ENCODE peak calls at places on chromosomes 16 and 17, in seven cellular contexts. F is nephron progenitor cell, K is cardiac muscle cell, E is Panc1, O is endodermal cell, U is HFFc6, D is lower leg skin. Q is an unnamed sample.

GRCh38 chr17:81713556-81714411 is 1.7 kb downstream of the SLC25A10 start:
- DNase-seq in D (no peak), K (no peak), F (peak; percentile 48), E (no peak), O (peak; percentile 71), U (no peak), Q (no peak)

GRCh38 chr17:78883533-78884131 is 19.4 kb downstream of the CEP295NL start:
- DNase-seq in O (peak; percentile 92), U (peak; percentile 96), K (peak; percentile 60), D (peak; percentile 96), E (peak; percentile 25), F (peak; percentile 46), Q (no peak)

GRCh38 chr17:41863074-41863843 is 2.0 kb downstream of the KLHL11 start:
- DNase-seq in U (no peak), K (no peak), O (peak; percentile 55), E (no peak), F (no peak), D (no peak), Q (no peak)

GRCh38 chr16:66948034-66948821 is 12.8 kb upstream of the CES3 start:
- DNase-seq in D (no peak), U (no peak), E (no peak), K (peak; percentile 30), F (peak; percentile 32), O (peak; percentile 63), Q (no peak)

GRCh38 chr16:55056585-55057520 is 126.2 kb downstream of the IRX5 start:
- DNase-seq in E (no peak), D (peak; percentile 81), F (peak; percentile 79), K (peak; percentile 42), U (no peak), O (peak; percentile 90), Q (no peak)

GRCh38 chr16:30438835-30439234 is 6.8 kb downstream of the SEPHS2 start:
- DNase-seq in D (no peak), O (no peak), U (no peak), F (no peak), K (no peak), E (no peak), Q (no peak)

GRCh38 chr17:28750178-28751047 is 6.6 kb downstream of the TRAF4 start:
- DNase-seq in O (peak; percentile 99), D (peak; percentile 98), F (peak; percentile 95), E (peak; percentile 81), K (peak; percentile 96), U (peak; percentile 89), Q (peak; percentile 83)

GRCh38 chr16:30953511-30954124 is 3.9 kb upstream of the SETD1A start:
- DNase-seq in D (no peak), K (peak; percentile 90), U (peak; percentile 56), O (peak; percentile 95), E (no peak), F (peak; percentile 82), Q (peak; percentile 64)

GRCh38 chr17:73834684-73835343 is 190.6 kb upstream of the SDK2 start:
- DNase-seq in F (no peak), U (no peak), K (no peak), D (no peak), O (no peak), E (no peak), Q (no peak)

GRCh38 chr16:81855552-81856153 is 76.6 kb downstream of the PLCG2 start:
- DNase-seq in D (no peak), F (no peak), K (no peak), O (peak; percentile 80), U (no peak), E (no peak), Q (no peak)

GRCh38 chr16:21301168-21301894 is 23.2 kb upstream of the CRYM start:
- DNase-seq in O (peak; percentile 92), F (peak; percentile 71), D (peak; percentile 97), K (peak; percentile 60), U (peak; percentile 57), E (peak; percentile 80), Q (peak; percentile 84)

GRCh38 chr17:29138184-29138955 is 41.8 kb downstream of the MYO18A start:
- DNase-seq in O (peak; percentile 44), D (no peak), F (no peak), E (no peak), K (no peak), U (peak; percentile 46), Q (peak; percentile 59)

GRCh38 chr16:78005881-78006280 is 16.5 kb upstream of the CLEC3A start:
- DNase-seq in U (no peak), E (no peak), O (peak; percentile 68), K (peak; percentile 4), D (no peak), F (no peak), Q (peak; percentile 31)

GRCh38 chr17:81429353-81429774 is 34.1 kb downstream of the BAHCC1 start:
- DNase-seq in U (peak; percentile 43), E (no peak), O (no peak), K (no peak), D (peak; percentile 95), F (no peak), Q (no peak)

GRCh38 chr17:68972119-68972704 is 17.0 kb upstream of the ABCA8 start:
- DNase-seq in U (peak; percentile 17), F (no peak), D (no peak), K (peak; percentile 50), E (no peak), O (no peak), Q (peak; percentile 30)

GRCh38 chr16:56451753-56452689 is 667 bp downstream of the OGFOD1 start:
- DNase-seq in F (peak; percentile 15), E (no peak), K (peak; percentile 75), D (no peak), O (peak; percentile 63), U (peak; percentile 50), Q (peak; percentile 18)

GRCh38 chr17:79179334-79179733 is 104.7 kb downstream of the ENGASE start:
- DNase-seq in U (no peak), K (no peak), O (no peak), F (no peak), D (no peak), E (no peak), Q (no peak)

GRCh38 chr16:12127244-12127643 is 150.7 kb downstream of the SNX29 start:
- DNase-seq in O (no peak), K (no peak), F (no peak), E (no peak), D (no peak), U (no peak), Q (no peak)

GRCh38 chr16:88561485-88562369 is 8.5 kb upstream of the ZC3H18 start:
- DNase-seq in E (no peak), K (peak; percentile 59), O (peak; percentile 74), U (peak; percentile 10), F (peak; percentile 62), D (peak; percentile 87), Q (peak; percentile 81)

GRCh38 chr17:80800775-80801391 is 190.8 kb upstream of the CHMP6 start:
- DNase-seq in K (no peak), D (peak; percentile 26), E (no peak), O (peak; percentile 58), U (no peak), F (no peak), Q (no peak)

DNA sequence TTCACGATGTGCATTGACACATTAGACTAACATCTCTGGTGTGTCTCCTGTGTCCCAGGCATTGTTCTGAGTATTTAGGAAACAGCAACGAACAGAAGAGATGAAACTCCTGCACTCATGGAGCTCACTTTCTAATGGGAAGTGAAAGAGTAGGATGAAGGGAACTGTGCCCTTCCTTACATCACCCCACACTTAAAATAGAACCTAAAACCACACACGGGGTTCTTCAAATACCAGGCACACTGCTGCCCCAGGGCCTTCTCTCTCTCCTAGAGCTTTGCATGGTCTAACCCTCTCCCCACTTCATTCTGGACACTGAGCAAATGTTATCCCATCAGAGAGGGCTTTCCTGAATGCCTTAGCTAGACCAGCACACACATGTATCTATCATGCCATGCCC is 33.7 kb downstream of the TRIM25 start:
- DNase-seq in D (no peak), F (no peak), K (no peak), U (no peak), O (no peak), E (no peak), Q (no peak)
- TF ChIP-seq CTCF in D (no peak), F (no peak), K (no peak), U (no peak), O (no peak), E (no peak), Q (no peak)

GRCh38 chr16:16062023-16062932 is 112.9 kb downstream of the ABCC1 start:
- DNase-seq in K (no peak), U (no peak), E (no peak), D (no peak), O (peak; percentile 67), F (no peak), Q (peak; percentile 49)
- TF ChIP-seq CTCF in K (peak; percentile 30), U (peak; percentile 19), E (no peak), D (no peak), O (peak; percentile 47), F (no peak), Q (no peak)

DNA sequence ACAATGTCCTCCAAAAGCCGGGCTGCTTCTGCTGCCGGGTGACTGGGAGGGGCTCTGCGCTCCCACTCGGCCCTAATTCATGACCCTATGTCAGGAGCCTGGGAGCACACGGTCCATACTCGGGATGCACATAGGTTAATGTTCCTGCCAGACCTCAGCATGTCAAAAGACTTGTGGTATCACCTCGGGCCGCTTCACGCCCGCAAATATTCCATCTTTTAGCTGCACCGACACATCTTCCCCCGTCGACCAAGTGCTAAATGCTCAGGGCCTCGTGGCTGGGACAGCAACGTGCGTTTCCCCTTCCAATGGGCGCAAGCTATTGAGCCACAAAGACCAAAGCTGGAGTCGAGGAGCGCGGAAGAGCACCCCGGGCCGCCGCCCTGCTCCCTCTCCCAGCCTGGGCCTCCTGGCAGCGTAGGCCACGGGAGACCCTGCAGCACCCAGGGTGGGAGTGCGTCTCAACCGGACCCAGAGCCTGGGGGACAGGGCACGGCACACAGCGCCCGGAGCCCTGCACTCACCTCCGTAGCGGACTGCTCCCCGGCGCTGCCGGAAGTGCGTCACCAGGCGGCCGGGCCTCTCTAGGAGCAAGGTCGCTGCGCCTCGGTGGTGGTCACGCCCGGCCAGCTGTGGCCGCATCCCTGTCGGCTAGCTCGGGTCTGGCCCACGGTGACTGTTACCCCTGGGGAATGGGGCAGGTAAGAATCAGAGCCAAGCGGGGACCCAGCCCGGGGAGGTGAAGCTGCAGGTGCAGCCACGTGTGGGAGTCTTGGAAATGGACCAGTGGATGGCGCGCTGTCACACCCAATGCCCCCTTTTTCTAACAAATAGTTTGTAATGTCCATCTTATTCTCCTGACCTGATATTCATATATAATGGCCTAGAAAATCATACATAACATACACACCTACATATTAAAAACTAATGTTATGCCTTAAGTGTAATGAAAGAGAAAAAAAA is at the start of gene ZNF23:
- DNase-seq in O (peak; percentile 92), U (peak; percentile 69), F (peak; percentile 86), K (peak; percentile 89), E (no peak), D (peak; percentile 96), Q (peak; percentile 96)
- TF ChIP-seq CTCF in O (peak; percentile 36), U (peak; percentile 53), F (no peak), K (no peak), E (no peak), D (no peak), Q (no peak)

GRCh38 chr16:57745768-57746167 is 10.2 kb downstream of the KATNB1 start:
- DNase-seq in F (no peak), D (no peak), E (no peak), O (no peak), K (no peak), U (no peak), Q (no peak)

GRCh38 chr16:57748596-57748995 is 13.0 kb downstream of the KATNB1 start:
- DNase-seq in O (no peak), U (no peak), D (no peak), K (no peak), E (no peak), F (no peak), Q (no peak)

GRCh38 chr16:57747996-57748395 is 12.4 kb downstream of the KATNB1 start:
- DNase-seq in E (no peak), D (no peak), K (no peak), O (no peak), U (no peak), F (no peak), Q (no peak)

GRCh38 chr16:57747496-57747895 is 11.9 kb downstream of the KATNB1 start:
- DNase-seq in D (no peak), E (no peak), F (no peak), O (no peak), U (no peak), K (no peak), Q (no peak)

GRCh38 chr16:57747091-57747490 is 11.5 kb downstream of the KATNB1 start:
- DNase-seq in D (no peak), K (no peak), E (no peak), F (no peak), O (no peak), U (no peak), Q (no peak)
- TF ChIP-seq CTCF in D (no peak), K (no peak), E (no peak), F (no peak), O (no peak), U (no peak), Q (no peak)

Q was measured in GM13976.